ENCODE peak calls at places on chromosomes 11 and 22, in ten cellular contexts. H, V, J, L, B, O, Z, I, C and R are unnamed samples.
A peak's percentile ranks its signal among the peaks of the same experiment; 100 is the strongest.

GRCh38 chr22:35649026-35649553 is 844 bp downstream of the APOL6 start:
- ATAC-seq in H (peak; percentile 14), V (peak; percentile 9), J (no peak), L (no peak), B (no peak), O (peak; percentile 48), Z (no peak), I (no peak), C (peak; percentile 53), R (no peak)

GRCh38 chr11:128550261-128550821 is 37.0 kb downstream of the ETS1 start:
- ATAC-seq in H (no peak), V (no peak), J (peak; percentile 2), L (no peak), B (no peak), O (peak; percentile 3), Z (no peak), I (no peak), C (no peak), R (no peak)

GRCh38 chr11:92128026-92128425 is 96.6 kb upstream of the FAT3 start:
- ATAC-seq in H (no peak), V (no peak), J (no peak), L (no peak), B (no peak), O (no peak), Z (no peak), I (no peak), C (no peak), R (no peak)

GRCh38 chr11:75945925-75946324 is 130.9 kb downstream of the UVRAG start:
- ATAC-seq in H (no peak), V (no peak), J (no peak), L (no peak), B (no peak), O (no peak), Z (no peak), I (no peak), C (no peak), R (no peak)

GRCh38 chr11:13047884-13048283 is 38.8 kb downstream of the RASSF10 start:
- ATAC-seq in H (no peak), V (no peak), J (no peak), L (no peak), B (no peak), O (no peak), Z (no peak), I (no peak), C (no peak), R (no peak)

GRCh38 chr11:74100231-74100630 is 70.6 kb downstream of the C2CD3 start:
- ATAC-seq in H (no peak), V (no peak), J (no peak), L (no peak), B (no peak), O (no peak), Z (no peak), I (no peak), C (no peak), R (no peak)

GRCh38 chr11:84437129-84438123 is 1151.3 kb upstream of the CCDC90B start:
- ATAC-seq in H (peak; percentile 99), V (peak; percentile 64), J (peak; percentile 51), L (no peak), B (no peak), O (peak; percentile 45), Z (peak; percentile 61), I (no peak), C (peak; percentile 89), R (peak; percentile 89)

GRCh38 chr11:35058318-35058717 is 80.7 kb upstream of the CD44 start:
- ATAC-seq in H (no peak), V (no peak), J (no peak), L (peak; percentile 76), B (peak; percentile 77), O (no peak), Z (no peak), I (no peak), C (no peak), R (no peak)

GRCh38 chr22:28791841-28792490 is 8.4 kb downstream of the XBP1 start:
- ATAC-seq in H (peak; percentile 1), V (no peak), J (no peak), L (peak; percentile 49), B (peak; percentile 49), O (peak; percentile 9), Z (peak; percentile 21), I (peak; percentile 24), C (no peak), R (peak; percentile 73)

GRCh38 chr11:6438979-6439571 is 1.7 kb downstream of the HPX start:
- ATAC-seq in H (peak; percentile 91), V (peak; percentile 76), J (peak; percentile 71), L (peak; percentile 49), B (peak; percentile 66), O (peak; percentile 70), Z (peak; percentile 45), I (peak; percentile 85), C (peak; percentile 86), R (no peak)